ENCODE peak calls at places on chromosomes 4 and X, in five cellular contexts. U is lower lobe of right lung, A is breast epithelium, K is HepG2, R is left lung. C is an unnamed sample. For H3K4me1, the result is how much of the 10 kb centered on the place peaks cover.

GRCh38 chr4:82898322-82899243 is 2.0 kb upstream of the THAP9 start:
- DNase-seq in U (no peak), A (no peak), K (no peak), R (no peak), C (no peak)

GRCh38 chr4:135533053-135533452 is 1331.5 kb upstream of the PABPC4L start:
- DNase-seq in U (no peak), A (no peak), K (no peak), R (no peak), C (no peak)

GRCh38 chr4:163590609-163591264 is 96.2 kb downstream of the TMA16 start:
- DNase-seq in U (no peak), A (no peak), K (no peak), R (no peak), C (no peak)

GRCh38 chrX:110015027-110015426 is 12.1 kb downstream of the TMEM164 start:
- DNase-seq in U (no peak), A (no peak), K (no peak), R (no peak), C (no peak)

GRCh38 chr4:8435656-8436121 is 4.8 kb downstream of the ACOX3 start:
- DNase-seq in U (no peak), A (no peak), K (no peak), R (peak), C (no peak)

GRCh38 chrX:71489540-71489939 is 43.4 kb upstream of the OGT start:
- DNase-seq in U (no peak), A (no peak), K (no peak), R (no peak), C (no peak)

GRCh38 chr4:83581411-83582288 is 45.7 kb downstream of the GPAT3 start:
- DNase-seq in U (no peak), A (no peak), K (no peak), R (no peak), C (no peak)

GRCh38 chrX:37472836-37473235 is 98.6 kb upstream of the LANCL3 start:
- DNase-seq in U (no peak), A (no peak), K (peak), R (no peak), C (no peak)

GRCh38 chrX:45505214-45505613 is 304.5 kb upstream of the DIPK2B start:
- DNase-seq in U (no peak), A (no peak), K (no peak), R (no peak), C (no peak)

GRCh38 chrX:69137371-69137881 is 27.8 kb downstream of the PJA1 start:
- DNase-seq in U (no peak), A (no peak), K (no peak), R (no peak), C (no peak)

DNA sequence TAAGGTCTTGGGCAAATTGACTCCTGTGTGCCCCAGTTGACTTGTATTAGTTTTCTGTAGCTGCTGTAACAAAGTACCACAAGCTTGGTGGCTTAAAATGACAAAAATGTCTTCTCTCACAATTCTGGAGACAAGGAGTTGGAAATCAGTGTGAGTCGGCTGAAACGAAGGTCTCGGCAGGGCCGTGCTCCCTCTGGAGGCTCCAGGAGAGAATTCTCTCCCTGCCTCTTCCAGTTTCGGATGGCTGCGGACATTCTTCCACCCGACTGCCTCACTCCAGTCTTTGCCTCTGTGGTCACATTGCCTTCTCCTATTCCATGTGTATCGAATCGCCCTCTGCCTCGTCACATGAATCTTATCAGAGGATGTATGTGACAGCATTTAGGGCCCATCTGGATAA is 66.0 kb upstream of the PHOX2B start:
- DNase-seq in U (no peak), A (no peak), K (no peak), R (no peak), C (no peak)
- TF ChIP-seq CTCF in U (no peak), A (no peak), K (peak), R (no peak), C (peak)

GRCh38 chr4:185836268-185837084 is 24.5 kb upstream of the SORBS2 start:
- DNase-seq in U (no peak), A (no peak), K (peak), R (no peak), C (no peak)
- H3K4me1 ChIP-seq in U (under half), A (under half), K (half or more), R (under half), C (half or more)

GRCh38 chrX:101394372-101394771 is 3.6 kb downstream of the RPL36A start:
- DNase-seq in U (no peak), A (no peak), K (no peak), R (no peak), C (no peak)
- H3K27ac ChIP-seq in U (no peak), A (no peak), K (no peak), R (no peak), C (no peak)

DNA sequence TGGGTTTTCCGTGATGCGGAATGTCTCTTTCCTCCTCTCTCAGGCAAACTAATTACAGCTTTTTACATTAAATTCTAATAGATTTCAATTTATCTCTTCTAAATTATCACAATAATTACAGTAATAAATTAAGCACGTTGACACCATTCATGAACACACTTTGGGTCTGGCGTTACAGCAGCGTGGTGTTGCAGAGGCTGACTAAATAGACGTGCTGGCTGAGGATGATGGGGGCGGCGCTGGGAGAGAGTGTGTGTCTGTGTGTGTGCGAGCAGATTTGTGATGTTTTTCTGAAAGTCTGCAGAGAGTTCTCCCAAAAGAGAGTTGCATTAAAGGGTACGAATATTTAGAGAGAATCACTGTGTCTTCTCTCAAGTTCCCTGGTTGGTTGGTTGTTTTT is 117.5 kb downstream of the CRLF2 start:
- DNase-seq in U (no peak), A (no peak), K (no peak), R (no peak), C (no peak)
- TF ChIP-seq CTCF in U (no peak), A (no peak), K (no peak), R (no peak), C (no peak)

C was measured in left ventricle myocardium inferior.